ENCODE peak calls at places on chromosomes 13 and 19, in five cellular contexts. One of them, this sample, is unnamed.

GRCh38 chr13:20411638-20412342 is 113.9 kb downstream of the CRYL1 start:
- DNase-seq in caudate nucleus: no peak
- DNase-seq in activated naive CD4-positive, alpha-beta T cell treated with anti-CD3 and anti-CD28 coated beads, Interleukin-2, amount 50 U/mL, for 16 hours: no peak
- DNase-seq in nucleus accumbens: no peak
- DNase-seq in H4: no peak
- DNase-seq in this sample: no peak

GRCh38 chr13:59962343-59962742 is 201.4 kb downstream of the DIAPH3 start:
- DNase-seq in activated naive CD4-positive, alpha-beta T cell treated with anti-CD3 and anti-CD28 coated beads, Interleukin-2, amount 50 U/mL, for 16 hours: no peak
- DNase-seq in nucleus accumbens: no peak
- DNase-seq in H4: no peak
- DNase-seq in caudate nucleus: no peak
- DNase-seq in this sample: no peak

GRCh38 chr13:113650275-113650674 is 7.7 kb downstream of the ATP4B start:
- DNase-seq in nucleus accumbens: no peak
- DNase-seq in activated naive CD4-positive, alpha-beta T cell treated with anti-CD3 and anti-CD28 coated beads, Interleukin-2, amount 50 U/mL, for 16 hours: no peak
- DNase-seq in caudate nucleus: no peak
- DNase-seq in H4: no peak
- DNase-seq in this sample: no peak

GRCh38 chr13:20969182-20969581 is 66.6 kb upstream of the XPO4 start:
- DNase-seq in H4: no peak
- DNase-seq in nucleus accumbens: no peak
- DNase-seq in caudate nucleus: no peak
- DNase-seq in activated naive CD4-positive, alpha-beta T cell treated with anti-CD3 and anti-CD28 coated beads, Interleukin-2, amount 50 U/mL, for 16 hours: no peak
- DNase-seq in this sample: peak

GRCh38 chr19:33234736-33235135 is 9.1 kb upstream of the SLC7A10 start:
- DNase-seq in caudate nucleus: no peak
- DNase-seq in activated naive CD4-positive, alpha-beta T cell treated with anti-CD3 and anti-CD28 coated beads, Interleukin-2, amount 50 U/mL, for 16 hours: no peak
- DNase-seq in nucleus accumbens: no peak
- DNase-seq in H4: no peak
- DNase-seq in this sample: no peak

GRCh38 chr13:35987572-35988513 is 143.3 kb downstream of the DCLK1 start:
- DNase-seq in activated naive CD4-positive, alpha-beta T cell treated with anti-CD3 and anti-CD28 coated beads, Interleukin-2, amount 50 U/mL, for 16 hours: no peak
- DNase-seq in H4: peak
- DNase-seq in nucleus accumbens: no peak
- DNase-seq in caudate nucleus: no peak
- DNase-seq in this sample: no peak

GRCh38 chr19:41930926-41931592 is 2.8 kb upstream of the ERFL start:
- DNase-seq in nucleus accumbens: no peak
- DNase-seq in caudate nucleus: no peak
- DNase-seq in H4: no peak
- DNase-seq in activated naive CD4-positive, alpha-beta T cell treated with anti-CD3 and anti-CD28 coated beads, Interleukin-2, amount 50 U/mL, for 16 hours: no peak
- DNase-seq in this sample: no peak

GRCh38 chr19:29665826-29666633 is 769 bp downstream of the PLEKHF1 start:
- DNase-seq in caudate nucleus: no peak
- DNase-seq in H4: no peak
- DNase-seq in activated naive CD4-positive, alpha-beta T cell treated with anti-CD3 and anti-CD28 coated beads, Interleukin-2, amount 50 U/mL, for 16 hours: no peak
- DNase-seq in nucleus accumbens: no peak
- DNase-seq in this sample: peak

GRCh38 chr19:8251025-8251472 is 41.9 kb downstream of the CERS4 start:
- DNase-seq in activated naive CD4-positive, alpha-beta T cell treated with anti-CD3 and anti-CD28 coated beads, Interleukin-2, amount 50 U/mL, for 16 hours: no peak
- DNase-seq in H4: no peak
- DNase-seq in nucleus accumbens: peak
- DNase-seq in caudate nucleus: peak
- DNase-seq in this sample: no peak

GRCh38 chr19:50467566-50467965 is 8.7 kb upstream of the EMC10 start:
- DNase-seq in H4: no peak
- DNase-seq in nucleus accumbens: no peak
- DNase-seq in activated naive CD4-positive, alpha-beta T cell treated with anti-CD3 and anti-CD28 coated beads, Interleukin-2, amount 50 U/mL, for 16 hours: no peak
- DNase-seq in caudate nucleus: no peak
- DNase-seq in this sample: no peak

GRCh38 chr13:89199138-89199537 is 1528.0 kb downstream of the SLITRK5 start:
- DNase-seq in activated naive CD4-positive, alpha-beta T cell treated with anti-CD3 and anti-CD28 coated beads, Interleukin-2, amount 50 U/mL, for 16 hours: no peak
- DNase-seq in nucleus accumbens: no peak
- DNase-seq in caudate nucleus: no peak
- DNase-seq in H4: no peak
- DNase-seq in this sample: no peak

GRCh38 chr13:65555973-65556372 is 1674.2 kb downstream of the PCDH9 start:
- DNase-seq in activated naive CD4-positive, alpha-beta T cell treated with anti-CD3 and anti-CD28 coated beads, Interleukin-2, amount 50 U/mL, for 16 hours: no peak
- DNase-seq in nucleus accumbens: no peak
- DNase-seq in H4: no peak
- DNase-seq in caudate nucleus: no peak
- DNase-seq in this sample: no peak

GRCh38 chr19:48646192-48646911 is 365 bp upstream of the CA11 start:
- DNase-seq in nucleus accumbens: peak
- DNase-seq in activated naive CD4-positive, alpha-beta T cell treated with anti-CD3 and anti-CD28 coated beads, Interleukin-2, amount 50 U/mL, for 16 hours: peak
- DNase-seq in H4: peak
- DNase-seq in caudate nucleus: peak
- DNase-seq in this sample: peak

GRCh38 chr13:23433171-23434153 is at the start of gene SACS:
- DNase-seq in nucleus accumbens: peak
- DNase-seq in activated naive CD4-positive, alpha-beta T cell treated with anti-CD3 and anti-CD28 coated beads, Interleukin-2, amount 50 U/mL, for 16 hours: no peak
- DNase-seq in caudate nucleus: peak
- DNase-seq in H4: no peak
- DNase-seq in this sample: peak

GRCh38 chr13:43203781-43204180 is 180.4 kb downstream of the DNAJC15 start:
- DNase-seq in caudate nucleus: no peak
- DNase-seq in nucleus accumbens: no peak
- DNase-seq in H4: no peak
- DNase-seq in activated naive CD4-positive, alpha-beta T cell treated with anti-CD3 and anti-CD28 coated beads, Interleukin-2, amount 50 U/mL, for 16 hours: no peak
- DNase-seq in this sample: no peak

GRCh38 chr19:776549-776948 is 20.7 kb upstream of the PTBP1 start:
- DNase-seq in caudate nucleus: no peak
- DNase-seq in H4: no peak
- DNase-seq in nucleus accumbens: no peak
- DNase-seq in activated naive CD4-positive, alpha-beta T cell treated with anti-CD3 and anti-CD28 coated beads, Interleukin-2, amount 50 U/mL, for 16 hours: no peak
- DNase-seq in this sample: no peak

GRCh38 chr19:55460670-55461258 is 678 bp downstream of the ISOC2 start:
- DNase-seq in H4: peak
- DNase-seq in nucleus accumbens: peak
- DNase-seq in activated naive CD4-positive, alpha-beta T cell treated with anti-CD3 and anti-CD28 coated beads, Interleukin-2, amount 50 U/mL, for 16 hours: peak
- DNase-seq in caudate nucleus: no peak
- DNase-seq in this sample: peak

GRCh38 chr19:41551711-41552110 is 24.3 kb upstream of the CEACAM21 start:
- DNase-seq in nucleus accumbens: no peak
- DNase-seq in activated naive CD4-positive, alpha-beta T cell treated with anti-CD3 and anti-CD28 coated beads, Interleukin-2, amount 50 U/mL, for 16 hours: peak
- DNase-seq in H4: no peak
- DNase-seq in caudate nucleus: no peak
- DNase-seq in this sample: no peak

GRCh38 chr13:71242191-71242590 is 624.8 kb downstream of the DACH1 start:
- DNase-seq in H4: no peak
- DNase-seq in activated naive CD4-positive, alpha-beta T cell treated with anti-CD3 and anti-CD28 coated beads, Interleukin-2, amount 50 U/mL, for 16 hours: no peak
- DNase-seq in caudate nucleus: no peak
- DNase-seq in nucleus accumbens: no peak
- DNase-seq in this sample: no peak

GRCh38 chr19:32363175-32363574 is 17.8 kb downstream of the ZNF507 start:
- DNase-seq in caudate nucleus: no peak
- DNase-seq in activated naive CD4-positive, alpha-beta T cell treated with anti-CD3 and anti-CD28 coated beads, Interleukin-2, amount 50 U/mL, for 16 hours: no peak
- DNase-seq in nucleus accumbens: no peak
- DNase-seq in H4: peak
- DNase-seq in this sample: no peak

GRCh38 chr19:6412111-6412999 is 12.3 kb downstream of the KHSRP start:
- DNase-seq in H4: no peak
- DNase-seq in caudate nucleus: no peak
- DNase-seq in activated naive CD4-positive, alpha-beta T cell treated with anti-CD3 and anti-CD28 coated beads, Interleukin-2, amount 50 U/mL, for 16 hours: peak
- DNase-seq in nucleus accumbens: no peak
- DNase-seq in this sample: no peak

GRCh38 chr13:44048326-44048725 is 168.6 kb downstream of the LACC1 start:
- DNase-seq in nucleus accumbens: no peak
- DNase-seq in H4: peak
- DNase-seq in caudate nucleus: no peak
- DNase-seq in activated naive CD4-positive, alpha-beta T cell treated with anti-CD3 and anti-CD28 coated beads, Interleukin-2, amount 50 U/mL, for 16 hours: no peak
- DNase-seq in this sample: no peak

GRCh38 chr13:71879129-71879535 is 12.1 kb upstream of the DACH1 start:
- DNase-seq in nucleus accumbens: no peak
- DNase-seq in H4: peak
- DNase-seq in activated naive CD4-positive, alpha-beta T cell treated with anti-CD3 and anti-CD28 coated beads, Interleukin-2, amount 50 U/mL, for 16 hours: no peak
- DNase-seq in caudate nucleus: no peak
- DNase-seq in this sample: no peak

GRCh38 chr13:74633734-74634133 is 499.5 kb upstream of the KLF12 start:
- DNase-seq in H4: no peak
- DNase-seq in nucleus accumbens: no peak
- DNase-seq in caudate nucleus: no peak
- DNase-seq in activated naive CD4-positive, alpha-beta T cell treated with anti-CD3 and anti-CD28 coated beads, Interleukin-2, amount 50 U/mL, for 16 hours: no peak
- DNase-seq in this sample: no peak

GRCh38 chr13:40764587-40765403 is 6.2 kb downstream of the MRPS31 start:
- DNase-seq in caudate nucleus: no peak
- DNase-seq in H4: no peak
- DNase-seq in activated naive CD4-positive, alpha-beta T cell treated with anti-CD3 and anti-CD28 coated beads, Interleukin-2, amount 50 U/mL, for 16 hours: peak
- DNase-seq in nucleus accumbens: no peak
- DNase-seq in this sample: no peak

GRCh38 chr13:43764349-43764748 is 22.4 kb downstream of the ENOX1 start:
- DNase-seq in nucleus accumbens: no peak
- DNase-seq in caudate nucleus: no peak
- DNase-seq in H4: no peak
- DNase-seq in activated naive CD4-positive, alpha-beta T cell treated with anti-CD3 and anti-CD28 coated beads, Interleukin-2, amount 50 U/mL, for 16 hours: no peak
- DNase-seq in this sample: no peak

GRCh38 chr13:110434629-110435028 is 126.9 kb downstream of the RAB20 start:
- DNase-seq in caudate nucleus: no peak
- DNase-seq in activated naive CD4-positive, alpha-beta T cell treated with anti-CD3 and anti-CD28 coated beads, Interleukin-2, amount 50 U/mL, for 16 hours: no peak
- DNase-seq in nucleus accumbens: no peak
- DNase-seq in H4: no peak
- DNase-seq in this sample: no peak

GRCh38 chr19:29497686-29498436 is 27.9 kb upstream of the VSTM2B start:
- DNase-seq in activated naive CD4-positive, alpha-beta T cell treated with anti-CD3 and anti-CD28 coated beads, Interleukin-2, amount 50 U/mL, for 16 hours: no peak
- DNase-seq in H4: no peak
- DNase-seq in caudate nucleus: no peak
- DNase-seq in nucleus accumbens: no peak
- DNase-seq in this sample: no peak

GRCh38 chr19:35790981-35791813 is 15.8 kb downstream of the ARHGAP33 start:
- DNase-seq in H4: peak
- DNase-seq in caudate nucleus: no peak
- DNase-seq in nucleus accumbens: no peak
- DNase-seq in activated naive CD4-positive, alpha-beta T cell treated with anti-CD3 and anti-CD28 coated beads, Interleukin-2, amount 50 U/mL, for 16 hours: no peak
- DNase-seq in this sample: no peak

GRCh38 chr13:66359910-66360552 is 870.1 kb downstream of the PCDH9 start:
- DNase-seq in caudate nucleus: no peak
- DNase-seq in activated naive CD4-positive, alpha-beta T cell treated with anti-CD3 and anti-CD28 coated beads, Interleukin-2, amount 50 U/mL, for 16 hours: no peak
- DNase-seq in nucleus accumbens: no peak
- DNase-seq in H4: no peak
- DNase-seq in this sample: no peak

GRCh38 chr19:42301646-42302204 is at the start of gene PRR19:
- DNase-seq in nucleus accumbens: peak
- DNase-seq in caudate nucleus: no peak
- DNase-seq in H4: no peak
- DNase-seq in activated naive CD4-positive, alpha-beta T cell treated with anti-CD3 and anti-CD28 coated beads, Interleukin-2, amount 50 U/mL, for 16 hours: no peak
- DNase-seq in this sample: no peak

GRCh38 chr13:113143466-113144254 is 14.8 kb upstream of the PROZ start:
- DNase-seq in H4: no peak
- DNase-seq in activated naive CD4-positive, alpha-beta T cell treated with anti-CD3 and anti-CD28 coated beads, Interleukin-2, amount 50 U/mL, for 16 hours: no peak
- DNase-seq in caudate nucleus: no peak
- DNase-seq in nucleus accumbens: no peak
- DNase-seq in this sample: no peak